ENCODE peak calls at places on chromosomes 4 and X, in five cellular contexts. G is keratinocyte, B is OCI-LY7, P is H9, Y is MM.1S. O is an unnamed sample. For H3K79me2, the result is how much of the 10 kb centered on the place peaks cover.

GRCh38 chr4:120948382-120948781 is 25.9 kb upstream of the PRDM5 start:
- DNase-seq in G (no peak), B (no peak), P (no peak), Y (no peak), O (peak)

GRCh38 chr4:83964996-83965541 is 429.2 kb downstream of the GPAT3 start:
- DNase-seq in G (no peak), B (peak), P (no peak), Y (no peak), O (peak)

GRCh38 chr4:38313175-38313574 is 350.8 kb upstream of the KLF3 start:
- DNase-seq in G (no peak), B (no peak), P (no peak), Y (peak), O (no peak)

GRCh38 chr4:47373174-47373573 is 90.3 kb downstream of the COMMD8 start:
- DNase-seq in G (no peak), B (no peak), P (no peak), Y (peak), O (no peak)

GRCh38 chr4:151917145-151917775 is 156.5 kb upstream of the GATB start:
- DNase-seq in G (no peak), B (no peak), P (no peak), Y (no peak), O (no peak)

GRCh38 chr4:48290146-48290772 is 20.6 kb upstream of the TEC start:
- DNase-seq in G (no peak), B (peak), P (no peak), Y (no peak), O (peak)

GRCh38 chr4:171007618-171008390 is 805.4 kb upstream of the GALNTL6 start:
- DNase-seq in G (no peak), B (no peak), P (no peak), Y (no peak), O (no peak)

GRCh38 chr4:175282407-175282806 is 364.2 kb downstream of the ADAM29 start:
- DNase-seq in G (no peak), B (no peak), P (no peak), Y (no peak), O (no peak)

GRCh38 chr4:112940364-112940763 is 109.1 kb upstream of the ANK2 start:
- DNase-seq in G (no peak), B (no peak), P (no peak), Y (no peak), O (no peak)

GRCh38 chr4:58138786-58139185 is 1028.6 kb upstream of the IGFBP7 start:
- DNase-seq in G (no peak), B (no peak), P (no peak), Y (no peak), O (no peak)

GRCh38 chr4:69830529-69831269 is 29.2 kb downstream of the SULT1E1 start:
- DNase-seq in G (no peak), B (no peak), P (peak), Y (peak), O (peak)

GRCh38 chr4:66681962-66682361 is 863.3 kb downstream of the CENPC start:
- DNase-seq in G (no peak), B (no peak), P (no peak), Y (no peak), O (no peak)

GRCh38 chr4:20603671-20604313 is 96.5 kb upstream of the PACRGL start:
- DNase-seq in G (no peak), B (no peak), P (no peak), Y (no peak), O (peak)

GRCh38 chr4:150402968-150403367 is 179.0 kb upstream of the MAB21L2 start:
- DNase-seq in G (no peak), B (peak), P (no peak), Y (peak), O (no peak)

GRCh38 chr4:182600093-182600492 is 317.1 kb downstream of the DCTD start:
- DNase-seq in G (no peak), B (no peak), P (no peak), Y (no peak), O (no peak)

GRCh38 chr4:42789168-42789567 is 103.3 kb upstream of the GRXCR1 start:
- DNase-seq in G (no peak), B (no peak), P (no peak), Y (no peak), O (no peak)

DNA sequence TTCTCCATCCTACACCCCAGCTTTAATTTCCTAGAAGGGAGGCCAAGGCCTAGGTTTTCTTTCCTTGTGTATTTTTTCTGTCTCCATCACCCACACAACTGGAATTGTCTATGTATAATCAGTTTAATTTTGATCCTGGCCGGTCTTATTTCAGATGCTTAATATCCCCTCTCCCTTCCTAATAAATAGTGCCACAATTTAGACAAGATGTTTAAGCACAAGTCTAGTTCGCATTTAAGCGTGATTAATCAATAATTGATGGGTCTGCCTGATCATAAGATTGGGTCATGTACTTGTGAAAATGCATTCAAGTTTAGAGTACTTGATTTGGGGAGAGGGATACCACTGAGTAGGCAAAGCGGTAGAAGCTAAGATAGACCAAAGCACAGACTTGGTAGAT is 2.4 kb downstream of the BMP2K start:
- DNase-seq in G (no peak), B (no peak), P (no peak), Y (no peak), O (no peak)
- H3K4me2 ChIP-seq in G (peak), B (peak), P (no peak), Y (no peak), O (peak)

DNA sequence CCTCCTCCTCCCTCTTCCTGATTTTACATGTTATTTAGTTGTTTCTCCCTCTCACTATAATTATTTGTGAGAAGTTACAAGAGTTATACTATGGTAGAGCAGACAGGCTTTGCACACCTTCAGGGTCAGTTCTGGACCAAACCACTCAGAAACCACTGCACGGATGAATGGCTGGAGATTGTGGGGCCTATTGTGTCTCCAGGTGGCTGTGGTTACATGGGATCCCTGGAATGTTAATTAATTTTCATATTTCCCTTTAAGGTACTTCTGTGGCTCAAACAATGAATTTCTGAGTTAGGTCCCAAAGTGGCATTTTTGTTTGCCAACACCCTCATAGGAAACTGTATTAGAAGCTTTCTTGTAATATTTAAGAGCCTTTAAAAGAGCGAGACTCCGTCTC is 151.9 kb downstream of the BMPR1B start:
- DNase-seq in G (no peak), B (no peak), P (no peak), Y (no peak), O (peak)
- H3K79me2 ChIP-seq in G (under half), B (under half), P (under half), Y (under half), O (under half)

DNA sequence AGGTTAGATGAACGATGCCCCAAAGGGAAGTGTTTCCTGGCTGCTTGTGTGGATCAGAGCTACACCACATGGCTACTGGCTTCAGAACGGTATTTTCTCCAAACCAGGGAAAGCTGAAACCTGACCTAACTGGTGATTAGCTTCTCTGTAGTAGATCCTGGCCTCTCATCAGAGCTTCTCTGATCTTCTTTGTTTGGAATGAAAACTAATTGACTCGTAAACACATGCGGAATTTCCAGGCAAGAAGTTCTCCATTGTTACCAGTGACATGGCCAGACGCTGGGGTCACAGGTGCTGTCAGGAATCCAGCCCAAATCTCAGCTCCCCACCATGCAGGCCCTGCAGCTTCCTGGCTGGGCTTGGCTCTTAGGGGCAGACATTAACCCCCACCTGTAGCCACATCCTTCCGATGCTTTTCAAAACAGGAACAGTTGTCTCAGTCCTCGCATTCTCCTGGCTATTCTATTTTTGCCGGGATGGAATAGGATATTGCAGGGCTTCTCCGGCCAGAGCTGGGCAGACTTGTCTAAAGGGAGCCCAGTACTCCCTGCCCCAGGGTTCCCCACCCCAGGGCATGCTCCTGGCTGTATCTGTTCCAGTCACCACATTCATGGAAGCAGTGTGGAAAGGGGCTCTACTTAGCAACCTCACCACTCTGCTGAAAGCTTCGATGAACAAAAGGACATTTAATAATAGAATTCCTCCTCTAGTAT is 305.4 kb upstream of the F9 start:
- DNase-seq in G (no peak), B (no peak), P (peak), Y (no peak), O (no peak)
- H2AFZ ChIP-seq in G (no peak), B (no peak), P (no peak), Y (peak), O (no peak)

GRCh38 chr4:167779280-167779679 is 313.1 kb upstream of the ANXA10 start:
- DNase-seq in G (no peak), B (no peak), P (no peak), Y (no peak), O (no peak)

GRCh38 chr4:167774646-167775045 is 317.7 kb upstream of the ANXA10 start:
- DNase-seq in G (no peak), B (no peak), P (no peak), Y (no peak), O (no peak)

GRCh38 chr4:167779864-167780263 is 312.5 kb upstream of the ANXA10 start:
- DNase-seq in G (no peak), B (no peak), P (no peak), Y (peak), O (no peak)

GRCh38 chr4:167775374-167775773 is 317.0 kb upstream of the ANXA10 start:
- DNase-seq in G (no peak), B (no peak), P (no peak), Y (no peak), O (peak)
- H3K4me2 ChIP-seq in G (no peak), B (no peak), P (no peak), Y (no peak), O (no peak)

GRCh38 chr4:26866203-26866602 is 5.6 kb downstream of the STIM2 start:
- DNase-seq in G (no peak), B (no peak), P (no peak), Y (no peak), O (no peak)
- H3K79me2 ChIP-seq in G (under half), B (half or more), P (under half), Y (half or more), O (half or more)

DNA sequence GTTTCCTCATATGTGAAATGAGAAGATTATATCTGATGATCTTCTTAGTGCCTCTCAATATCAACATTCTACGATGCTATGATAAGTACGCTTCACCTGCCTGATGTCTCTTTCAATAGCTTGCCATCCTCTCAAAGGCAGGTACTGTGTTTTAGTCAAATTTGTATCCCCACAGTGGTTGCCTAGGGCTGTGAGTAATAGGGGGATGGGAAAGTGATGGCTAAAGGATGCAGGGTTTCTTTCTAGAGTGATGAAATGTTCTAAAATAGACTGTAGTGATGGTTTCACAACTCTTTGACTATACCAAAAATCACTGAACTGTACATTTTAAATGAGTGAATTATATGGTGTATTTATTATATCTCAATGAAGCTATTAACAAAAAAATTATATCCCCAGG is 142.8 kb downstream of the HS6ST2 start:
- DNase-seq in G (no peak), B (no peak), P (no peak), Y (no peak), O (no peak)
- H2AFZ ChIP-seq in G (no peak), B (no peak), P (no peak), Y (no peak), O (no peak)

GRCh38 chr4:185002784-185003183 is 15.5 kb upstream of the HELT start:
- DNase-seq in G (no peak), B (no peak), P (no peak), Y (no peak), O (no peak)

GRCh38 chr4:185004562-185005208 is 13.6 kb upstream of the HELT start:
- DNase-seq in G (no peak), B (no peak), P (peak), Y (no peak), O (no peak)

GRCh38 chr4:185003596-185004351 is 14.5 kb upstream of the HELT start:
- DNase-seq in G (no peak), B (no peak), P (no peak), Y (no peak), O (no peak)

DNA sequence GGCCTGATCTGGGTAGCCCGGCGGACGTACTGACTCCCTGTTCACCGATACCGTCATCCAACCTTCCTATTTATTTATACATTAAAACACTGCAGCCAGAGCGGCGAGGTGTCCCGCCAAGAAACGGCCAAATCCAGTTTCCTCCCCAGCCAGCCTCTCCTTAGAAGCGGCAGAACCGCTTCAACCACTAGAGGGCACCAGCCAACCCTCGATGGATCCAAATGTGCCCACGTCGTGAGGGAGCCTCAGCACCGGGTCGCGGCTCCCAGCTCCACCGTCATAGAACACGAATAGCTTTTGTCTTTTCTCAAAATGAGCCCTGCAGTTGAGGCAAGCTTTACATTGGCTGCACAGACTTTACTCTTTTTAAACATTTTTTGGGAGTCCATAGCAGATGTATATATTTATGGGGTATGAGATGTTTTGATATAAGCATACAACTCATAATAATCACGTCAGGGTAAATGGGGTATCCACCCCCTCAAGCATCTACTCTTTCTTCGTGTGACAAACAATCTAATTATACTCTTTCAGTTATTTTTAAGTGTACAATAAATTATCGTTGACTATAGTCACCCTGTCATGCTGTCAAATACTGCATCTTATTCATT is 13.0 kb upstream of the HELT start:
- DNase-seq in G (peak), B (peak), P (peak), Y (peak), O (peak)
- H3K4me2 ChIP-seq in G (peak), B (peak), P (peak), Y (peak), O (peak)

GRCh38 chr4:101795704-101796103 is 5.2 kb downstream of the BANK1 start:
- DNase-seq in G (no peak), B (no peak), P (no peak), Y (no peak), O (no peak)
- H3K79me2 ChIP-seq in G (under half), B (under half), P (under half), Y (under half), O (under half)

O was measured in mammary epithelial cell.